ENCODE peak calls at places on chromosomes 5 and 9, in six cellular contexts. P is IMR-90, I is mesothelial cell of epicardium, K is A549, R is H9, F is cardiac muscle cell. Q is an unnamed sample.

GRCh38 chr9:3835393-3835792 is 309.6 kb upstream of the RFX3 start:
- DNase-seq in P (no peak), I (no peak), K (no peak), R (no peak), F (no peak), Q (no peak)

GRCh38 chr5:158464383-158464782 is 605.4 kb upstream of the CLINT1 start:
- DNase-seq in P (no peak), I (no peak), K (no peak), R (no peak), F (peak), Q (no peak)

GRCh38 chr5:89308606-89309040 is 425.6 kb upstream of the MEF2C start:
- DNase-seq in P (no peak), I (no peak), K (no peak), R (no peak), F (no peak), Q (no peak)

GRCh38 chr5:37665889-37666288 is 174.0 kb downstream of the GDNF start:
- DNase-seq in P (no peak), I (no peak), K (no peak), R (no peak), F (peak), Q (no peak)

GRCh38 chr9:98231770-98232478 is 23.5 kb downstream of the TBC1D2 start:
- DNase-seq in P (peak), I (no peak), K (peak), R (no peak), F (peak), Q (no peak)

GRCh38 chr5:163460562-163461176 is at the start of gene HMMR:
- DNase-seq in P (peak), I (no peak), K (peak), R (no peak), F (peak), Q (no peak)

GRCh38 chr5:69209607-69210006 is 20.2 kb downstream of the CENPH start:
- DNase-seq in P (peak), I (no peak), K (no peak), R (no peak), F (no peak), Q (no peak)

GRCh38 chr9:136022731-136023400 is 61.7 kb upstream of the UBAC1 start:
- DNase-seq in P (no peak), I (no peak), K (no peak), R (peak), F (no peak), Q (no peak)

GRCh38 chr9:35920004-35920658 is 10.8 kb downstream of the SPAAR start:
- DNase-seq in P (no peak), I (no peak), K (no peak), R (no peak), F (no peak), Q (no peak)

GRCh38 chr9:94603259-94603776 is 9.7 kb upstream of the FBP2 start:
- DNase-seq in P (peak), I (peak), K (peak), R (peak), F (peak), Q (peak)

GRCh38 chr5:123422433-123423277 is 548 bp downstream of the CEP120 start:
- DNase-seq in P (peak), I (no peak), K (peak), R (no peak), F (peak), Q (no peak)

GRCh38 chr5:148790545-148791333 is 35.7 kb upstream of the ADRB2 start:
- DNase-seq in P (no peak), I (no peak), K (no peak), R (no peak), F (no peak), Q (no peak)

GRCh38 chr5:67426961-67427630 is 230.5 kb upstream of the CD180 start:
- DNase-seq in P (no peak), I (no peak), K (no peak), R (no peak), F (peak), Q (no peak)

GRCh38 chr5:137280656-137281055 is 218.5 kb downstream of the SPOCK1 start:
- DNase-seq in P (no peak), I (no peak), K (peak), R (no peak), F (no peak), Q (no peak)

GRCh38 chr9:89946741-89947140 is 341.9 kb downstream of the GADD45G start:
- DNase-seq in P (no peak), I (no peak), K (no peak), R (no peak), F (no peak), Q (no peak)

GRCh38 chr9:69431203-69431602 is 106.2 kb downstream of the ENTREP1 start:
- DNase-seq in P (no peak), I (no peak), K (no peak), R (no peak), F (no peak), Q (no peak)

GRCh38 chr9:74577956-74578355 is 80.8 kb downstream of the RORB start:
- DNase-seq in P (peak), I (no peak), K (peak), R (no peak), F (no peak), Q (no peak)
- TF ChIP-seq CTCF in P (peak), I (peak), K (peak), R (peak), F (peak), Q (no peak)

DNA sequence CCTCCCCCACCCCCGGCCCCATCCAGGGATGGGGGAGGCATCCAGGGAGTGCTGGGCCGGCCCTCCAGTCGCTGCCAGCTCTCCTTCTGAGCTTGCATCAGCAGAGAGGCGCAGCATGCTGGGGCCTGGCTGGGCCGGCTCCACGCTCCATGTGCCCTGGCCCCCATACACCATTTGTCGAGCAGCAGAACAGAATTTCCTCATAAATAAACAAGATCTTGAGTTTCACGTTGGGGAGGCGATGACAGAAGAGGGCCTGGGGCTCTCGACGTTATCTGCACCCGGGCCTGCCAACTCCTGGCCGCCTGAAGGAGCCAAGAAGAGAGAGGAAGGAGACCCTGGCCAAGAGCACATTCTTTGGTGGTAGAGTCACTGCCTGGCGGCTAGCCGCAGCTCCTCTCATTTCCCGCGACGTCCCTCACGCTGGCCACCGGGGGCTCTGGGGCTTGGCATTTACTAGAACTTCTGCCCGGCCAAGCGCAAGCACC is 177.0 kb downstream of the FGF18 start:
- DNase-seq in P (peak), I (no peak), K (no peak), R (peak), F (peak), Q (no peak)
- TF ChIP-seq CTCF in P (peak), I (no peak), K (no peak), R (peak), F (peak), Q (no peak)

GRCh38 chr5:116237917-116238502 is 153.2 kb downstream of the COMMD10 start:
- DNase-seq in P (no peak), I (no peak), K (peak), R (no peak), F (no peak), Q (no peak)
- TF ChIP-seq CTCF in P (peak), I (peak), K (no peak), R (peak), F (peak), Q (no peak)

DNA sequence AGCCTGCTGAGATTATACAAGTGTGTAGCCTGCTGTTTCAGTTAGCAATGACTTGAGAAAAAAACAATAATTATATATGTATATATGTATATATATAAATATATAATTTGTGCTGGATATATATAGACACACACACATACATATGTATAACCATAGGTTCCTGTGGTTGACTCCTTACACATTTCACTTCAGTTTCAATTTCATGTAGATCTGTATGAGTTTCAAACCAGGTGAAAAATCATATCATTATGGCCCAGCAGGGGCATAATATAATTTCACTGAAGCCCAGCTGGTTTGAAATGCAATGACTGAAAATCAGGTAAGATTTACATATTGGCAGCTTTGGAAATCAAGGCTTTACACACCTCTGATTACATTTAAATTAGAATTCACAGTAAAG is 690.4 kb upstream of the CDH18 start:
- DNase-seq in P (no peak), I (no peak), K (no peak), R (no peak), F (no peak), Q (no peak)
- TF ChIP-seq CTCF in P (no peak), I (no peak), K (no peak), R (no peak), F (no peak), Q (no peak)

DNA sequence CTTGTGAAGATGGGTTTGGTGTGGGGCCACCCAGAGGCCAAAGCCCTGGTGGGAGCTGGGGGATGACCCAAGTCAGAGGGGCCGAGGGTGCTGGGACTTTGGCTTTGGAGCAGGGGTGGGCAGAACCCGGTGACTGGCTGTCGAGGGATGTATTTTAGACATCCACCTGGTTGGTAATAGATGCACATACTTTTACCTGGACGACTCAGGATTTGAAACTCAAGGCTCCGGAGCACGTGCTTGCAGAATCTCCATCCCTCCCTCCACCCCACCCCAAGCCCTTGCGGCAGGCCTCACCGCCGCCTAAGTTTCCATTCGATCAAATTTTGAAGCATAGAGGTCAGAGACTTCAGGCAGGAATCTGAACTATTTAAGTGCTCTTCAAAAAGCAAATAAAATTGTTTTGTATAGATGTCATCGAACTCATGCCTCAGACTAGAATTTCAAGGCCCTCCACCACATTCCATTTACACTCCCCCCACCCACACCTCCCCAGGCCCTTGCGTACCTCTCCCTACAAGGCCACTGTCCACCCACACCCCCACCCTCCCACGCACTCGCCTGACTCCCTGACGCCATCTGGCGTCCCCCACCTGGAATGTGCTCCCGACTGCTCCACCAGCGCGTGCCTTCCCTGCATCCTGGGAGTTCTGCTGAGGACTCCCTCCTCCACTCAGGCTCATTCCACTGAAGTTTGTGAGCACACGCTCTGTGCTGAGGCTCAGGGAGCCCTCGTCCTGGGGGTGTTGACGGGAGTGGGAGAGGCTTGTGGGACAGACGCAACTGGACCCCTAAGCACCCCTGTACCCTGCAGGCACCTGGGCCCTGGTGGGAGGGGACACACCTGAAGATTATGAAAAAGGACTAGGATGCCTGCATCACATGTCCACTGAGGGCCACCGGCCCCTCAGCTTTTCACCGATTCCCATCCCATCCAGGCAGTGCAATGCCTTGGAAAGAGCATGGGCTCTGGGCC is 56.4 kb upstream of the RPL26L1 start:
- DNase-seq in P (peak), I (peak), K (peak), R (peak), F (peak), Q (no peak)
- TF ChIP-seq CTCF in P (peak), I (no peak), K (peak), R (peak), F (peak), Q (no peak)

GRCh38 chr9:104091708-104092107 is 2.4 kb upstream of the SMC2 start:
- DNase-seq in P (peak), I (no peak), K (peak), R (no peak), F (peak), Q (no peak)
- TF ChIP-seq CTCF in P (peak), I (no peak), K (no peak), R (no peak), F (peak), Q (no peak)

GRCh38 chr9:74006935-74007334 is 490.2 kb upstream of the RORB start:
- DNase-seq in P (no peak), I (no peak), K (no peak), R (peak), F (peak), Q (no peak)
- TF ChIP-seq CTCF in P (no peak), I (no peak), K (no peak), R (peak), F (peak), Q (no peak)

GRCh38 chr9:76664120-76664519 is 100.1 kb upstream of the PCA3 start:
- DNase-seq in P (no peak), I (no peak), K (no peak), R (no peak), F (no peak), Q (no peak)
- TF ChIP-seq CTCF in P (no peak), I (no peak), K (no peak), R (no peak), F (no peak), Q (no peak)